ENCODE peak calls at places on chromosome 15, in nine cellular contexts. G is AG08395; Z is AG10803; N is activated T-helper 1 cell treated with anti-CD3 and anti-CD28 coated beads, Interleukin-2, amount 50 U/mL, for 16 hours; P is caudate nucleus; M is IMR-90; J is type B pancreatic cell; E is HTR-8/SVneo; D is stimulated activated CD4-positive, alpha-beta T cell treated with anti-CD3 and anti-CD28 coated beads, Interleukin-4, amount 100 ng/mL, for 48 hours. A is an unnamed sample.

GRCh38 chr15:61216519-61216918 is 12.6 kb downstream of the RORA start:
- DNase-seq in E (no peak), J (no peak), Z (no peak), D (no peak), P (no peak), G (no peak), M (no peak), N (no peak), A (no peak)

GRCh38 chr15:95439812-95440380 is 890.6 kb upstream of the NR2F2 start:
- DNase-seq in M (peak), Z (no peak), D (no peak), E (no peak), N (no peak), J (no peak), P (no peak), G (no peak), A (no peak)

GRCh38 chr15:60760646-60761504 is 281.9 kb upstream of the ICE2 start:
- DNase-seq in M (peak), P (no peak), E (no peak), D (no peak), G (peak), J (no peak), Z (peak), N (no peak), A (no peak)

GRCh38 chr15:97547381-97547780 is 413.1 kb upstream of the ARRDC4 start:
- DNase-seq in D (no peak), E (no peak), J (no peak), N (no peak), Z (no peak), M (no peak), P (no peak), G (no peak), A (no peak)

GRCh38 chr15:32717290-32718081 is at the start of gene GREM1:
- DNase-seq in M (peak), G (peak), J (peak), D (no peak), E (peak), Z (peak), N (no peak), P (peak), A (no peak)

GRCh38 chr15:37291920-37292319 is 191.6 kb upstream of the MEIS2 start:
- DNase-seq in E (no peak), D (no peak), Z (no peak), J (no peak), N (no peak), P (no peak), G (no peak), M (no peak), A (no peak)

GRCh38 chr15:84669726-84670125 is 11.7 kb upstream of the NMB start:
- DNase-seq in M (peak), G (peak), N (no peak), Z (peak), D (peak), E (no peak), P (no peak), J (no peak), A (no peak)

GRCh38 chr15:90901799-90902655 is 1.1 kb upstream of the MAN2A2 start:
- DNase-seq in J (peak), M (peak), N (peak), Z (peak), D (peak), E (peak), G (peak), P (peak), A (peak)

GRCh38 chr15:65082303-65082958 is 5.9 kb downstream of the KBTBD13 start:
- DNase-seq in G (no peak), N (no peak), M (no peak), D (no peak), P (no peak), Z (no peak), E (no peak), J (no peak), A (no peak)

GRCh38 chr15:75857886-75858285 is 14.6 kb downstream of the UBE2Q2 start:
- DNase-seq in G (no peak), J (no peak), M (no peak), D (no peak), N (no peak), E (no peak), P (no peak), Z (no peak), A (no peak)

GRCh38 chr15:70742928-70743327 is 20.4 kb downstream of the UACA start:
- DNase-seq in G (no peak), J (no peak), D (no peak), N (no peak), M (no peak), Z (peak), E (no peak), P (no peak), A (no peak)

GRCh38 chr15:98596131-98596530 is 52.2 kb upstream of the IGF1R start:
- DNase-seq in Z (no peak), D (no peak), P (no peak), E (no peak), J (peak), M (no peak), N (no peak), G (no peak), A (no peak)

GRCh38 chr15:40265355-40265754 is 17.5 kb downstream of the ANKRD63 start:
- DNase-seq in J (no peak), G (no peak), M (no peak), D (no peak), E (no peak), Z (no peak), P (no peak), N (no peak), A (no peak)

GRCh38 chr15:49830411-49830810 is 209.6 kb downstream of the DTWD1 start:
- DNase-seq in J (no peak), N (no peak), Z (peak), P (no peak), E (no peak), D (no peak), G (no peak), M (peak), A (no peak)

GRCh38 chr15:88187195-88187594 is 69.3 kb downstream of the NTRK3 start:
- DNase-seq in D (no peak), G (no peak), M (no peak), E (peak), Z (no peak), P (no peak), J (no peak), N (no peak), A (no peak)

GRCh38 chr15:68372291-68372811 is 59.6 kb downstream of the ITGA11 start:
- DNase-seq in E (peak), P (no peak), N (no peak), J (peak), M (no peak), G (no peak), D (no peak), Z (no peak), A (no peak)

GRCh38 chr15:101652783-101653430 is 726 bp upstream of the TM2D3 start:
- DNase-seq in Z (peak), D (no peak), E (no peak), P (no peak), J (no peak), G (no peak), M (no peak), N (no peak), A (no peak)

GRCh38 chr15:62888628-62889027 is 153.9 kb upstream of the TPM1 start:
- DNase-seq in N (no peak), P (no peak), E (no peak), M (peak), G (no peak), Z (no peak), J (no peak), D (no peak), A (no peak)

GRCh38 chr15:58852347-58852746 is 81.1 kb downstream of the SLTM start:
- DNase-seq in N (no peak), J (no peak), G (no peak), M (no peak), P (no peak), E (no peak), Z (no peak), D (no peak), A (no peak)

GRCh38 chr15:30905821-30906220 is 2.1 kb downstream of the FAN1 start:
- DNase-seq in D (no peak), N (no peak), E (no peak), G (no peak), J (no peak), M (peak), Z (no peak), P (no peak), A (no peak)

GRCh38 chr15:70892912-70893560 is 410 bp downstream of the LRRC49 start:
- DNase-seq in P (peak), Z (peak), E (peak), N (no peak), J (no peak), M (peak), G (peak), D (no peak), A (no peak)

GRCh38 chr15:39925112-39925830 is 5.2 kb upstream of the GPR176 start:
- DNase-seq in M (peak), D (no peak), J (no peak), N (no peak), Z (no peak), E (no peak), P (no peak), G (no peak), A (no peak)

GRCh38 chr15:72319360-72319984 is 485 bp downstream of the CELF6 start:
- DNase-seq in Z (peak), D (peak), G (peak), M (peak), J (peak), N (peak), E (peak), P (peak), A (peak)

GRCh38 chr15:72604794-72605193 is 49.7 kb upstream of the GOLGA6B start:
- DNase-seq in M (no peak), Z (no peak), P (no peak), G (peak), E (no peak), N (no peak), J (no peak), D (no peak), A (no peak)

GRCh38 chr15:74844319-74845207 is 1.6 kb upstream of the ULK3 start:
- DNase-seq in J (no peak), G (no peak), P (no peak), M (no peak), D (no peak), E (no peak), Z (no peak), N (no peak), A (no peak)

GRCh38 chr15:24857094-24857437 is 97.7 kb upstream of the SNRPN start:
- DNase-seq in N (no peak), D (no peak), Z (no peak), E (no peak), M (peak), P (no peak), G (no peak), J (no peak), A (no peak)

GRCh38 chr15:88454231-88454630 is 13.0 kb downstream of the MRPL46 start:
- DNase-seq in N (no peak), G (no peak), P (no peak), D (no peak), J (no peak), M (peak), E (no peak), Z (peak), A (no peak)

GRCh38 chr15:31471731-31472430 is 145.2 kb downstream of the KLF13 start:
- DNase-seq in G (peak), J (peak), D (no peak), P (no peak), N (no peak), E (peak), Z (peak), M (peak), A (no peak)

GRCh38 chr15:68057758-68058157 is 3.6 kb downstream of the PIAS1 start:
- DNase-seq in E (no peak), N (no peak), Z (no peak), M (no peak), P (no peak), D (no peak), G (no peak), J (no peak), A (no peak)

GRCh38 chr15:33099213-33099612 is 95.3 kb downstream of the FMN1 start:
- DNase-seq in D (no peak), M (no peak), G (no peak), E (no peak), Z (no peak), P (no peak), J (no peak), N (no peak), A (no peak)

GRCh38 chr15:101437209-101437608 is 52.3 kb downstream of the PCSK6 start:
- DNase-seq in N (no peak), Z (no peak), G (no peak), E (no peak), M (no peak), D (no peak), J (no peak), P (peak), A (no peak)

GRCh38 chr15:100573526-100573925 is 28.5 kb downstream of the LINS1 start:
- DNase-seq in P (no peak), E (no peak), M (no peak), J (no peak), Z (no peak), G (no peak), N (no peak), D (no peak), A (no peak)

GRCh38 chr15:35379972-35380371 is 166.0 kb downstream of the DPH6 start:
- DNase-seq in N (no peak), M (no peak), J (no peak), Z (no peak), G (no peak), P (no peak), E (no peak), D (no peak), A (no peak)

GRCh38 chr15:53978248-53978906 is at the start of gene UNC13C:
- DNase-seq in P (peak), E (no peak), N (no peak), G (no peak), Z (no peak), M (no peak), D (no peak), J (no peak), A (no peak)